ENCODE peak calls at places on chromosomes 5 and 9, in eight cellular contexts. H is K562, O is ovary, T is A549, Q is HepG2, I is transverse colon, Y is stomach, A is H1. C is an unnamed sample. For H3K9me3, the result is how much of the 10 kb centered on the place peaks cover.

GRCh38 chr5:38557309-38557710 is 864 bp upstream of the LIFR start:
- DNase-seq in A (no peak), O (peak), Y (peak), I (no peak), T (no peak), Q (no peak), H (no peak), C (no peak)

GRCh38 chr5:175212203-175212602 is 231.8 kb downstream of the DRD1 start:
- DNase-seq in A (no peak), O (no peak), T (no peak), H (no peak), Y (no peak), Q (no peak), I (no peak), C (no peak)

GRCh38 chr9:101418518-101419111 is 17.0 kb downstream of the ALDOB start:
- DNase-seq in T (no peak), A (no peak), I (no peak), Y (no peak), H (no peak), Q (no peak), O (no peak), C (no peak)

GRCh38 chr5:168818586-168818985 is 239.4 kb upstream of the PANK3 start:
- DNase-seq in Q (no peak), H (no peak), I (no peak), O (no peak), A (no peak), T (no peak), Y (no peak), C (no peak)

GRCh38 chr5:96692436-96692835 is 30.3 kb downstream of the CAST start:
- DNase-seq in Q (no peak), H (no peak), T (no peak), I (no peak), Y (no peak), A (no peak), O (no peak), C (no peak)

GRCh38 chr5:55896663-55897062 is 45.5 kb downstream of the IL31RA start:
- DNase-seq in Q (no peak), T (no peak), H (no peak), Y (no peak), O (no peak), I (no peak), A (no peak), C (no peak)

GRCh38 chr5:132836852-132837251 is 6.4 kb upstream of the SHROOM1 start:
- DNase-seq in A (no peak), O (no peak), H (no peak), Y (no peak), I (no peak), T (no peak), Q (no peak), C (no peak)

GRCh38 chr5:132099073-132099748 is 25.6 kb downstream of the CSF2 start:
- DNase-seq in A (no peak), I (no peak), O (no peak), Y (no peak), Q (no peak), T (no peak), H (no peak), C (no peak)

GRCh38 chr5:19058216-19058615 is 929.8 kb downstream of the CDH18 start:
- DNase-seq in A (no peak), T (no peak), O (no peak), Q (no peak), H (no peak), I (no peak), Y (no peak), C (no peak)

GRCh38 chr9:129933215-129933614 is 98.0 kb downstream of the USP20 start:
- DNase-seq in Q (no peak), T (no peak), I (no peak), Y (no peak), A (no peak), O (no peak), H (no peak), C (no peak)

GRCh38 chr9:130110596-130111021 is 56.9 kb downstream of the GPR107 start:
- DNase-seq in A (no peak), Q (no peak), T (no peak), O (peak), I (no peak), H (no peak), Y (no peak), C (no peak)

GRCh38 chr9:93011114-93011513 is 47.4 kb upstream of the SUSD3 start:
- DNase-seq in I (no peak), T (no peak), Y (no peak), Q (no peak), O (no peak), A (no peak), H (no peak), C (peak)

GRCh38 chr5:139848508-139849100 is 53.0 kb downstream of the PSD2 start:
- DNase-seq in H (peak), I (no peak), Y (no peak), Q (no peak), A (peak), T (no peak), O (peak), C (peak)

GRCh38 chr5:96844476-96844990 is 31.8 kb upstream of the ERAP2 start:
- DNase-seq in H (no peak), O (no peak), T (no peak), Q (no peak), A (no peak), Y (no peak), I (no peak), C (no peak)

GRCh38 chr9:115411993-115412452 is 294.1 kb upstream of the TNC start:
- DNase-seq in H (no peak), Y (no peak), O (no peak), T (no peak), A (no peak), I (no peak), Q (no peak), C (no peak)

GRCh38 chr9:126532019-126532462 is 81.7 kb upstream of the LMX1B start:
- DNase-seq in Q (no peak), T (no peak), A (no peak), O (no peak), Y (no peak), H (no peak), I (no peak), C (no peak)

GRCh38 chr9:135152608-135153337 is 65.3 kb downstream of the OLFM1 start:
- DNase-seq in A (peak), I (no peak), Y (no peak), O (no peak), Q (peak), H (peak), T (peak), C (no peak)

GRCh38 chr9:90795084-90795483 is 6.5 kb upstream of the SYK start:
- DNase-seq in Y (no peak), T (no peak), H (no peak), O (no peak), Q (no peak), A (no peak), I (no peak), C (no peak)

GRCh38 chr5:52814749-52815148 is 27.0 kb downstream of the ITGA1 start:
- DNase-seq in I (no peak), Y (no peak), A (no peak), T (no peak), Q (no peak), H (no peak), O (no peak), C (no peak)

GRCh38 chr5:96285823-96286222 is 147.2 kb downstream of the PCSK1 start:
- DNase-seq in I (no peak), H (no peak), Q (no peak), A (no peak), T (no peak), O (no peak), Y (no peak), C (no peak)

GRCh38 chr9:137044502-137045177 is 1.3 kb downstream of the NPDC1 start:
- DNase-seq in I (peak), H (no peak), Y (peak), Q (no peak), A (no peak), T (no peak), O (no peak), C (no peak)

GRCh38 chr5:100777680-100778281 is 125.3 kb downstream of the ST8SIA4 start:
- DNase-seq in H (no peak), I (peak), T (no peak), Q (no peak), Y (no peak), A (no peak), O (no peak), C (no peak)

GRCh38 chr5:172869734-172870133 is 35.7 kb downstream of the ERGIC1 start:
- DNase-seq in T (no peak), I (no peak), H (no peak), A (no peak), O (no peak), Y (no peak), Q (no peak), C (no peak)

GRCh38 chr5:36875051-36875788 is 1.3 kb upstream of the NIPBL start:
- DNase-seq in Q (peak), O (peak), Y (peak), A (no peak), H (peak), T (no peak), I (peak), C (peak)

GRCh38 chr5:107655836-107656235 is 14.9 kb downstream of the EFNA5 start:
- DNase-seq in Y (no peak), Q (no peak), A (no peak), T (no peak), I (no peak), H (no peak), O (no peak), C (no peak)

GRCh38 chr5:7209583-7210139 is 186.3 kb upstream of the ADCY2 start:
- DNase-seq in I (peak), O (no peak), Y (no peak), T (no peak), A (no peak), H (no peak), Q (no peak), C (peak)

GRCh38 chr9:92328225-92328624 is 2.5 kb downstream of the CENPP start:
- DNase-seq in T (peak), A (no peak), Y (no peak), I (no peak), O (no peak), Q (peak), H (no peak), C (no peak)

GRCh38 chr5:139271201-139272027 is 22.1 kb upstream of the MATR3 start:
- DNase-seq in A (no peak), Y (no peak), H (no peak), O (no peak), I (no peak), Q (peak), T (no peak), C (no peak)

GRCh38 chr5:148406406-148406805 is 22.6 kb downstream of the FBXO38 start:
- DNase-seq in T (no peak), I (no peak), Y (no peak), H (no peak), Q (no peak), O (no peak), A (no peak), C (no peak)

GRCh38 chr9:95074632-95075269 is 242.8 kb downstream of the FANCC start:
- DNase-seq in A (peak), I (no peak), O (no peak), T (no peak), H (no peak), Q (no peak), Y (peak), C (peak)

GRCh38 chr5:87536365-87536764 is 123.6 kb upstream of the CCNH start:
- DNase-seq in A (no peak), Q (no peak), I (no peak), Y (no peak), O (no peak), T (no peak), H (no peak), C (no peak)

GRCh38 chr5:119470851-119471451 is 18.7 kb downstream of the HSD17B4 start:
- DNase-seq in Q (peak), H (peak), T (no peak), I (no peak), A (no peak), O (no peak), Y (no peak), C (no peak)

GRCh38 chr5:142432961-142433360 is 108.1 kb upstream of the SPRY4 start:
- DNase-seq in T (no peak), Q (no peak), Y (no peak), A (no peak), O (no peak), H (no peak), I (peak), C (no peak)

GRCh38 chr5:127400524-127400923 is 109.9 kb downstream of the MEGF10 start:
- DNase-seq in Y (no peak), Q (no peak), H (no peak), O (no peak), A (no peak), T (no peak), I (no peak), C (no peak)

GRCh38 chr9:85508616-85509015 is 233.1 kb downstream of the AGTPBP1 start:
- DNase-seq in O (no peak), A (no peak), Y (no peak), H (no peak), Q (peak), I (no peak), T (no peak), C (no peak)

GRCh38 chr9:120480707-120481106 is 99.3 kb downstream of the CDK5RAP2 start:
- DNase-seq in Y (no peak), H (no peak), Q (no peak), O (no peak), I (no peak), A (no peak), T (no peak), C (no peak)

GRCh38 chr5:59387127-59387526 is 506.4 kb downstream of the PDE4D start:
- DNase-seq in Q (no peak), A (no peak), T (no peak), O (no peak), Y (no peak), I (no peak), H (no peak), C (no peak)

GRCh38 chr9:99054581-99054980 is 50.3 kb upstream of the TGFBR1 start:
- DNase-seq in O (no peak), A (no peak), T (no peak), Q (no peak), H (no peak), I (no peak), Y (no peak), C (no peak)

GRCh38 chr5:140273401-140273877 is 29.5 kb downstream of the PFDN1 start:
- DNase-seq in A (no peak), Q (no peak), O (no peak), T (no peak), Y (no peak), I (no peak), H (no peak), C (no peak)

DNA sequence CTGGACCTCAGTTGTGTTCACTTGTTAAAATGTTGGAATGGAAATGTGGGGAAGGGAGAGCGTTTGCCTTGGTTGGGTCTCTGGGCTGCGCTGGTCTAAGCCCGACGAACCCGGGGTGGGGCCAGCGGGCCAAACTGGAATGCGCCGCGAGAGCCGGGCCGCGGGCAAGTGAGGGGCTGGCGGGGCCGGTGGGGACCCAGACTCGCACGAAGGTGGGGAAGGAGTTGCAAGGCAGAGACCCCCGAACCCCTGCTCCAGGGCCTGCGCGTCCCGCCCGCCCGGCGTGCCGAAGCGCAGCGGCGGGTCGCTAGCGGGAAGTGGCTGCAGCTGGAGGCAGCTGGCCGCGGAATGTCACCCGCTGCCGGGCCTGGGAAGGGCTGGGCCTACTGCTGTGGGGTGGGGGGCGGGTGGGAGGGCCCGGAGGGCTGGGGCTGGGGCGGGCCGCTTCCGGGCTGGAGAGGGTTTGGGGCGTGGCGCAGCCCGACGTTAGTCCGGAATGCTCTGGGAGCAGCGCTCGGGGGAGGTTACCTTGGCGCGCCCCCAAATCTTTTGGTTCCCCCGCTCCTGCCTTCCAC is 84.8 kb downstream of the DAB2IP start:
- DNase-seq in O (peak), Q (no peak), Y (peak), H (peak), A (peak), T (peak), I (peak), C (peak)
- TF ChIP-seq POLR2A in O (peak), Q (no peak), Y (no peak), H (no peak), A (no peak), T (no peak), I (peak), C (peak)

GRCh38 chr9:87498046-87498815 is 564 bp downstream of the DAPK1 start:
- DNase-seq in Y (peak), Q (peak), A (peak), O (peak), H (peak), I (peak), T (peak), C (no peak)
- TF ChIP-seq EP300 in Y (no peak), Q (no peak), A (no peak), O (no peak), H (no peak), I (no peak), T (no peak), C (no peak)

GRCh38 chr5:54886866-54887265 is 98.5 kb downstream of the ESM1 start:
- DNase-seq in Q (no peak), Y (no peak), A (no peak), H (no peak), T (no peak), O (no peak), I (no peak), C (no peak)

GRCh38 chr5:54884195-54884536 is 101.2 kb downstream of the ESM1 start:
- DNase-seq in H (no peak), T (no peak), Q (no peak), O (no peak), A (peak), Y (no peak), I (no peak), C (no peak)

GRCh38 chr5:54889826-54890225 is 95.6 kb downstream of the ESM1 start:
- DNase-seq in T (no peak), I (no peak), Q (no peak), A (no peak), H (no peak), O (no peak), Y (no peak), C (no peak)

GRCh38 chr5:54885636-54886035 is 99.8 kb downstream of the ESM1 start:
- DNase-seq in O (no peak), H (no peak), Q (no peak), Y (no peak), T (no peak), A (no peak), I (no peak), C (no peak)

GRCh38 chr5:54887663-54888062 is 97.7 kb downstream of the ESM1 start:
- DNase-seq in T (no peak), I (no peak), Y (no peak), O (no peak), A (no peak), Q (no peak), H (no peak), C (no peak)
- H3K9me3 ChIP-seq in T (under half), I (under half), Y (under half), O (under half), A (under half), Q (under half), H (under half), C (under half)

DNA sequence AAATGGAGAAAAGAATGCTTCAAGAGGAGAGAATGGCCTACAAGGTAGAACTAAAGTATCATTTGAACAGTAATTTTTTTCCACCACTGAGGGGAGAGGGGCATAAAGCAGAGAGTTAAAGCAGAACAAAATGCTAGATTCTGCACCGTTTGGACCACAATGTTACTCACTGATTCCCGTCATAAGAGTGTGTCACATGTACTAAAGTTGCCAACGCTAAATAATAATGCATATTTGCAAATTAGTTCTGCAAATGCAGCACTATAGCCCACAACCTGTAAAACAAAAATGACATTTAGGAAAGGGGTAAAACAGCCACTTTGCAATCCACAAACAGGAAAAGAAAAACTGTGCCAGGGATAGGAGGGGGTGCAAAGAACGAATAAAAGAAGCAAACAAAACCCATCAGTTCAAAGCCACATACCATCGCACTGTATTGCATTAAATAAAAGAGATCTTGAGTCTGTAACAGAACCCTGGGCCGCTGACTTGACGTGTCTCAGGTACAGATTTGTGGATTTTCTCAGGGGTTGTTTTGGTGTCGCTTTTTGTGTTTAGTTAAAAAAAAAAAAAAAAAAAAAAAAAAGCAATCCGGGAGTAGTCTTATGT is 7.7 kb upstream of the NFIB start:
- DNase-seq in A (no peak), H (no peak), Q (no peak), T (no peak), I (no peak), O (no peak), Y (no peak), C (no peak)
- TF ChIP-seq POLR2A in A (no peak), H (no peak), Q (no peak), T (no peak), I (no peak), O (no peak), Y (no peak), C (no peak)

GRCh38 chr9:121883281-121884056 is 209.6 kb downstream of the TTLL11 start:
- DNase-seq in H (no peak), T (no peak), Q (no peak), O (no peak), I (no peak), A (no peak), Y (no peak), C (peak)

GRCh38 chr9:121884057-121884512 is 209.0 kb downstream of the TTLL11 start:
- DNase-seq in Y (no peak), H (no peak), A (no peak), I (no peak), O (no peak), T (no peak), Q (no peak), C (no peak)

GRCh38 chr9:121880343-121880742 is 212.8 kb downstream of the TTLL11 start:
- DNase-seq in A (no peak), I (no peak), H (no peak), O (no peak), Y (no peak), T (no peak), Q (no peak), C (no peak)

GRCh38 chr9:121885345-121885901 is 207.7 kb downstream of the TTLL11 start:
- DNase-seq in Q (no peak), T (no peak), I (no peak), Y (no peak), O (no peak), H (no peak), A (no peak), C (peak)

DNA sequence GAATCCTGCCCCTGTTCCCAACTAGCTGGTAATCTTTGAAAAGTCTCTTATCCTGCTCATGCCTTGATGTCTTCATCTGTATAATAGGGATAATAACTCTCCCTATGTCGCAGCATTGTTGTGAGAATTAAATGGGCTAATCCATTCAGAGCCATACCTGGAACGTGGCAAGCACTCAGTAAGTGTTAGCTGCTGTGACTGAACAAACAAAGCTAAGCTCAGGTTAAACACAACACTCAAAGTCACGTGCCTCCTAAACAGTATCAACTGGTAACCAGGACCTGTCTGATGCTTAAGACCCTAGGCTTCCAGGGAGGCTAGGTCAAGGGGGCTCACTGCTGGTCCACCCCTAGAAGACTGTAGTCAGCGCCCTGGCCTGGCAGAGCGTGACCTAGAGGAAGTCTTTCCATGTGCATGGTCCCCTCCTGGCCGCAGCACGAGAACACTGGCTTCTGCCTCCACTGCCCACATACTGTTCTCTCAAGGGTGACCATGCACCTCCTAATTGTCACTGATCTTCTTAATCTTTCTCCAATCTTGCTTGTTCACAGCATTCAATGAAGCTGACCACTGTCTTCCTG is 211.1 kb downstream of the TTLL11 start:
- DNase-seq in Y (no peak), Q (no peak), O (no peak), I (no peak), A (no peak), H (no peak), T (no peak), C (peak)
- TF ChIP-seq EP300 in Y (no peak), Q (no peak), O (no peak), I (no peak), A (no peak), H (no peak), T (no peak), C (no peak)